ENCODE peak calls at places on chromosome 13, in nine cellular contexts. K is lower leg skin; J is heart left ventricle; H is ACHN; B is activated naive CD4-positive, alpha-beta T cell; Q is stimulated activated CD8-positive, alpha-beta memory T cell treated with anti-CD3 and anti-CD28 coated beads, Interleukin-15, amount 100 ng/mL, for 1 hour; W is T1000; O is mammary epithelial cell; Y is GM18507. R is an unnamed sample.

GRCh38 chr13:80030491-80030890 is 310.4 kb downstream of the SPRY2 start:
- DNase-seq in Q (no peak), H (peak; percentile 42), K (no peak), O (peak; percentile 65), Y (no peak), W (peak; percentile 16), J (no peak), B (no peak), R (no peak)

GRCh38 chr13:54387607-54388006 is 1359.0 kb downstream of the OLFM4 start:
- DNase-seq in Y (no peak), W (no peak), J (no peak), K (no peak), O (no peak), Q (no peak), B (no peak), H (no peak), R (no peak)

GRCh38 chr13:102903659-102904407 is 58.0 kb downstream of the ERCC5 start:
- DNase-seq in O (peak; percentile 29), Q (no peak), Y (no peak), J (no peak), H (peak; percentile 18), B (no peak), W (no peak), K (no peak), R (peak; percentile 36)

GRCh38 chr13:24165746-24166145 is 5.2 kb downstream of the SPATA13 start:
- DNase-seq in K (no peak), O (no peak), Q (no peak), Y (no peak), H (no peak), J (no peak), B (no peak), W (no peak), R (no peak)

GRCh38 chr13:90746230-90746629 is 601.3 kb upstream of the MIR17HG start:
- DNase-seq in Y (no peak), H (no peak), K (no peak), J (no peak), Q (no peak), B (no peak), O (no peak), W (no peak), R (no peak)

GRCh38 chr13:41561179-41561578 is 103.8 kb downstream of the RGCC start:
- DNase-seq in H (no peak), O (no peak), Y (no peak), Q (no peak), W (no peak), B (no peak), K (no peak), J (no peak), R (no peak)

GRCh38 chr13:112896736-112897602 is 72.0 kb upstream of the MCF2L start:
- DNase-seq in H (no peak), O (no peak), K (no peak), Y (no peak), W (no peak), Q (no peak), J (peak; percentile 10), B (no peak), R (no peak)

GRCh38 chr13:94588575-94588974 is 7.4 kb downstream of the TGDS start:
- DNase-seq in K (no peak), Y (no peak), O (no peak), H (no peak), B (no peak), W (no peak), Q (no peak), J (no peak), R (no peak)

GRCh38 chr13:27151798-27152599 is 19.6 kb downstream of the USP12 start:
- DNase-seq in B (no peak), W (no peak), Y (no peak), Q (no peak), O (peak; percentile 14), J (no peak), H (no peak), K (no peak), R (no peak)

GRCh38 chr13:75395056-75395455 is 86.9 kb downstream of the TBC1D4 start:
- DNase-seq in Y (no peak), J (no peak), O (no peak), B (no peak), K (no peak), Q (no peak), W (no peak), H (no peak), R (no peak)

GRCh38 chr13:28753208-28753892 is 34.6 kb upstream of the SLC46A3 start:
- DNase-seq in K (peak; percentile 54), H (peak; percentile 85), O (peak; percentile 73), Q (no peak), J (peak; percentile 67), B (no peak), Y (no peak), W (peak; percentile 41), R (no peak)

GRCh38 chr13:48493851-48494250 is 39.0 kb downstream of the RCBTB2 start:
- DNase-seq in H (no peak), O (peak; percentile 81), J (no peak), W (no peak), Q (no peak), K (no peak), B (no peak), Y (no peak), R (no peak)

R was measured in retina.